ENCODE peak calls at places on chromosomes 13 and 19, in seven cellular contexts. E is stimulated activated CD4-positive, alpha-beta T cell treated with anti-CD3 and anti-CD28 coated beads, Interleukin-1b, Interleukin-23, amount 100 ng/mL, for 24 hours; R is activated CD8-positive, alpha-beta T cell treated with anti-CD3 and anti-CD28 coated beads for 36 hours; J is NCI-H1436 treated with DMSO at 0.1 percent for 48 hours; S is nephron progenitor cell; T is heart right ventricle; M is small intestine. L is an unnamed sample.

GRCh38 chr13:43289458-43290255 is 266.3 kb downstream of the DNAJC15 start:
- DNase-seq in E (no peak), R (no peak), J (no peak), S (no peak), T (no peak), M (no peak), L (no peak)

GRCh38 chr13:41492432-41493267 is 35.3 kb downstream of the RGCC start:
- DNase-seq in E (no peak), R (peak), J (no peak), S (no peak), T (no peak), M (peak), L (no peak)

GRCh38 chr19:55082023-55082851 is 6.6 kb downstream of the EPS8L1 start:
- DNase-seq in E (no peak), R (peak), J (no peak), S (peak), T (no peak), M (peak), L (peak)

GRCh38 chr13:114112826-114113322 is 19.5 kb downstream of the RASA3 start:
- DNase-seq in E (no peak), R (no peak), J (no peak), S (no peak), T (no peak), M (no peak), L (no peak)

GRCh38 chr13:114027826-114028225 is 54.0 kb upstream of the C13orf46 start:
- DNase-seq in E (no peak), R (no peak), J (no peak), S (no peak), T (peak), M (no peak), L (no peak)

GRCh38 chr13:36891752-36892151 is 28.3 kb downstream of the SMAD9 start:
- DNase-seq in E (no peak), R (no peak), J (no peak), S (no peak), T (no peak), M (no peak), L (no peak)

GRCh38 chr13:54383604-54384003 is 1355.0 kb downstream of the OLFM4 start:
- DNase-seq in E (no peak), R (no peak), J (no peak), S (no peak), T (no peak), M (no peak), L (no peak)

GRCh38 chr19:9911524-9911923 is 24.8 kb downstream of the OLFM2 start:
- DNase-seq in E (no peak), R (no peak), J (no peak), S (no peak), T (no peak), M (no peak), L (no peak)

GRCh38 chr19:48674921-48675824 is 2.4 kb upstream of the NTN5 start:
- DNase-seq in E (peak), R (peak), J (no peak), S (peak), T (peak), M (peak), L (peak)

GRCh38 chr19:10137751-10138682 is 18.3 kb upstream of the EIF3G start:
- DNase-seq in E (no peak), R (no peak), J (no peak), S (no peak), T (no peak), M (no peak), L (no peak)

GRCh38 chr13:30829145-30829544 is 76.9 kb upstream of the MEDAG start:
- DNase-seq in E (no peak), R (no peak), J (no peak), S (no peak), T (no peak), M (no peak), L (no peak)

GRCh38 chr13:98222081-98222554 is 45.0 kb upstream of the RNF113B start:
- DNase-seq in E (no peak), R (no peak), J (no peak), S (no peak), T (no peak), M (peak), L (peak)

GRCh38 chr19:8515317-8515716 is 1.4 kb upstream of the ZNF414 start:
- DNase-seq in E (no peak), R (peak), J (no peak), S (no peak), T (no peak), M (no peak), L (peak)

GRCh38 chr13:31134055-31134711 is 27.5 kb downstream of the HSPH1 start:
- DNase-seq in E (no peak), R (peak), J (no peak), S (no peak), T (no peak), M (no peak), L (no peak)

GRCh38 chr13:73303858-73304257 is 245.1 kb downstream of the KLF5 start:
- DNase-seq in E (peak), R (peak), J (no peak), S (no peak), T (no peak), M (no peak), L (no peak)

GRCh38 chr13:25330541-25330940 is 29.1 kb downstream of the NUP58 start:
- DNase-seq in E (no peak), R (no peak), J (no peak), S (no peak), T (no peak), M (no peak), L (no peak)

GRCh38 chr13:45341799-45342584 is 1.0 kb upstream of the TPT1 start:
- DNase-seq in E (no peak), R (no peak), J (no peak), S (no peak), T (no peak), M (peak), L (peak)

GRCh38 chr19:39824143-39825092 is 9.5 kb downstream of the DYRK1B start:
- DNase-seq in E (peak), R (peak), J (peak), S (peak), T (peak), M (peak), L (peak)

GRCh38 chr13:111210945-111211469 is 95.9 kb downstream of the ARHGEF7 start:
- DNase-seq in E (no peak), R (no peak), J (no peak), S (no peak), T (no peak), M (no peak), L (no peak)

GRCh38 chr13:57073983-57074382 is 66.7 kb upstream of the PRR20A start:
- DNase-seq in E (no peak), R (no peak), J (no peak), S (no peak), T (no peak), M (no peak), L (no peak)

GRCh38 chr13:32850311-32851052 is 165.7 kb upstream of the KL start:
- DNase-seq in E (no peak), R (no peak), J (no peak), S (peak), T (no peak), M (no peak), L (no peak)

GRCh38 chr19:9309974-9310446 is 372 bp upstream of the ZNF699 start:
- DNase-seq in E (peak), R (no peak), J (peak), S (peak), T (peak), M (no peak), L (no peak)

GRCh38 chr19:56134655-56134922 is 6.5 kb upstream of the ZNF444 start:
- DNase-seq in E (no peak), R (no peak), J (no peak), S (no peak), T (no peak), M (no peak), L (no peak)

GRCh38 chr13:91072511-91072910 is 275.0 kb upstream of the MIR17HG start:
- DNase-seq in E (no peak), R (no peak), J (no peak), S (no peak), T (no peak), M (no peak), L (no peak)

GRCh38 chr19:3507371-3508120 is 1.4 kb downstream of the FZR1 start:
- DNase-seq in E (no peak), R (peak), J (no peak), S (peak), T (no peak), M (peak), L (no peak)

GRCh38 chr19:10044390-10044789 is 31.1 kb downstream of the RDH8 start:
- DNase-seq in E (no peak), R (no peak), J (no peak), S (no peak), T (no peak), M (no peak), L (no peak)

GRCh38 chr13:29396446-29396845 is 199.0 kb downstream of the SLC7A1 start:
- DNase-seq in E (no peak), R (no peak), J (no peak), S (no peak), T (no peak), M (no peak), L (no peak)

GRCh38 chr13:104871456-104871855 is 1664.0 kb downstream of the EFNB2 start:
- DNase-seq in E (no peak), R (no peak), J (no peak), S (no peak), T (no peak), M (no peak), L (no peak)

GRCh38 chr19:12766051-12766521 is 9.3 kb downstream of the HOOK2 start:
- DNase-seq in E (peak), R (peak), J (no peak), S (peak), T (peak), M (peak), L (peak)